ENCODE peak calls at places on chromosomes 6 and 20, in six cellular contexts. One of them, this sample, is unnamed.

GRCh38 chr6:63546236-63546635 is 26.0 kb upstream of the LOC128125822 start:
- DNase-seq in activated CD4-positive, alpha-beta memory T cell treated with anti-CD3 and anti-CD28 coated beads, Interleukin-2, amount 10 ng/mL, durations not matched to agents 7 days and 5 days: no peak
- DNase-seq in GM03348: no peak
- DNase-seq in ureter: no peak
- DNase-seq in GM06990: no peak
- DNase-seq in cardiac fibroblast: no peak
- DNase-seq in this sample: no peak

GRCh38 chr6:41367700-41368099 is 32.3 kb downstream of the NCR2 start:
- DNase-seq in activated CD4-positive, alpha-beta memory T cell treated with anti-CD3 and anti-CD28 coated beads, Interleukin-2, amount 10 ng/mL, durations not matched to agents 7 days and 5 days: no peak
- DNase-seq in cardiac fibroblast: peak
- DNase-seq in ureter: no peak
- DNase-seq in GM03348: peak
- DNase-seq in GM06990: no peak
- DNase-seq in this sample: peak

GRCh38 chr6:159169193-159169555 is at the start of gene FNDC1:
- DNase-seq in activated CD4-positive, alpha-beta memory T cell treated with anti-CD3 and anti-CD28 coated beads, Interleukin-2, amount 10 ng/mL, durations not matched to agents 7 days and 5 days: peak
- DNase-seq in ureter: no peak
- DNase-seq in cardiac fibroblast: no peak
- DNase-seq in GM03348: peak
- DNase-seq in GM06990: peak
- DNase-seq in this sample: peak

GRCh38 chr20:9689041-9689440 is 149.8 kb downstream of the PAK5 start:
- DNase-seq in GM06990: no peak
- DNase-seq in activated CD4-positive, alpha-beta memory T cell treated with anti-CD3 and anti-CD28 coated beads, Interleukin-2, amount 10 ng/mL, durations not matched to agents 7 days and 5 days: no peak
- DNase-seq in cardiac fibroblast: no peak
- DNase-seq in GM03348: no peak
- DNase-seq in ureter: no peak
- DNase-seq in this sample: no peak

GRCh38 chr6:31495580-31495979 is 2.4 kb upstream of the MICB start:
- DNase-seq in GM06990: no peak
- DNase-seq in ureter: no peak
- DNase-seq in cardiac fibroblast: peak
- DNase-seq in activated CD4-positive, alpha-beta memory T cell treated with anti-CD3 and anti-CD28 coated beads, Interleukin-2, amount 10 ng/mL, durations not matched to agents 7 days and 5 days: no peak
- DNase-seq in GM03348: peak
- DNase-seq in this sample: no peak

GRCh38 chr20:17998446-17998845 is 29.6 kb downstream of the MGME1 start:
- DNase-seq in GM03348: no peak
- DNase-seq in activated CD4-positive, alpha-beta memory T cell treated with anti-CD3 and anti-CD28 coated beads, Interleukin-2, amount 10 ng/mL, durations not matched to agents 7 days and 5 days: no peak
- DNase-seq in ureter: no peak
- DNase-seq in cardiac fibroblast: no peak
- DNase-seq in GM06990: no peak
- DNase-seq in this sample: no peak

GRCh38 chr20:14189794-14190402 is 147.5 kb downstream of the FLRT3 start:
- DNase-seq in GM03348: peak
- DNase-seq in GM06990: no peak
- DNase-seq in ureter: no peak
- DNase-seq in activated CD4-positive, alpha-beta memory T cell treated with anti-CD3 and anti-CD28 coated beads, Interleukin-2, amount 10 ng/mL, durations not matched to agents 7 days and 5 days: no peak
- DNase-seq in cardiac fibroblast: peak
- DNase-seq in this sample: no peak

GRCh38 chr6:157976345-157977175 is 5.1 kb upstream of the SYNJ2 start:
- DNase-seq in cardiac fibroblast: no peak
- DNase-seq in ureter: no peak
- DNase-seq in GM06990: no peak
- DNase-seq in activated CD4-positive, alpha-beta memory T cell treated with anti-CD3 and anti-CD28 coated beads, Interleukin-2, amount 10 ng/mL, durations not matched to agents 7 days and 5 days: no peak
- DNase-seq in GM03348: no peak
- DNase-seq in this sample: no peak

GRCh38 chr20:32585011-32585518 is at the start of gene NOL4L:
- DNase-seq in GM06990: peak
- DNase-seq in cardiac fibroblast: no peak
- DNase-seq in GM03348: peak
- DNase-seq in ureter: no peak
- DNase-seq in activated CD4-positive, alpha-beta memory T cell treated with anti-CD3 and anti-CD28 coated beads, Interleukin-2, amount 10 ng/mL, durations not matched to agents 7 days and 5 days: peak
- DNase-seq in this sample: no peak

GRCh38 chr6:96760153-96760687 is 77.1 kb downstream of the GPR63 start:
- DNase-seq in ureter: no peak
- DNase-seq in cardiac fibroblast: no peak
- DNase-seq in GM06990: no peak
- DNase-seq in activated CD4-positive, alpha-beta memory T cell treated with anti-CD3 and anti-CD28 coated beads, Interleukin-2, amount 10 ng/mL, durations not matched to agents 7 days and 5 days: no peak
- DNase-seq in GM03348: no peak
- DNase-seq in this sample: peak

GRCh38 chr20:49288784-49289696 is 11.2 kb upstream of the ZNFX1 start:
- DNase-seq in GM03348: no peak
- DNase-seq in GM06990: no peak
- DNase-seq in ureter: no peak
- DNase-seq in activated CD4-positive, alpha-beta memory T cell treated with anti-CD3 and anti-CD28 coated beads, Interleukin-2, amount 10 ng/mL, durations not matched to agents 7 days and 5 days: no peak
- DNase-seq in cardiac fibroblast: no peak
- DNase-seq in this sample: no peak

GRCh38 chr6:18763086-18763485 is 375.9 kb downstream of the RNF144B start:
- DNase-seq in cardiac fibroblast: no peak
- DNase-seq in GM06990: no peak
- DNase-seq in ureter: no peak
- DNase-seq in GM03348: no peak
- DNase-seq in activated CD4-positive, alpha-beta memory T cell treated with anti-CD3 and anti-CD28 coated beads, Interleukin-2, amount 10 ng/mL, durations not matched to agents 7 days and 5 days: no peak
- DNase-seq in this sample: no peak

GRCh38 chr6:16239090-16239797 is 857 bp downstream of the GMPR start:
- DNase-seq in ureter: peak
- DNase-seq in GM06990: peak
- DNase-seq in cardiac fibroblast: no peak
- DNase-seq in GM03348: peak
- DNase-seq in activated CD4-positive, alpha-beta memory T cell treated with anti-CD3 and anti-CD28 coated beads, Interleukin-2, amount 10 ng/mL, durations not matched to agents 7 days and 5 days: peak
- DNase-seq in this sample: no peak

GRCh38 chr6:27478141-27478705 is 5.3 kb upstream of the ZNF184 start:
- DNase-seq in GM03348: peak
- DNase-seq in ureter: no peak
- DNase-seq in cardiac fibroblast: peak
- DNase-seq in GM06990: no peak
- DNase-seq in activated CD4-positive, alpha-beta memory T cell treated with anti-CD3 and anti-CD28 coated beads, Interleukin-2, amount 10 ng/mL, durations not matched to agents 7 days and 5 days: no peak
- DNase-seq in this sample: no peak

GRCh38 chr6:126748141-126748540 is 370.3 kb upstream of the RSPO3 start:
- DNase-seq in activated CD4-positive, alpha-beta memory T cell treated with anti-CD3 and anti-CD28 coated beads, Interleukin-2, amount 10 ng/mL, durations not matched to agents 7 days and 5 days: no peak
- DNase-seq in ureter: no peak
- DNase-seq in cardiac fibroblast: peak
- DNase-seq in GM06990: no peak
- DNase-seq in GM03348: peak
- DNase-seq in this sample: no peak

GRCh38 chr6:162179196-162179951 is 548.2 kb downstream of the PRKN start:
- DNase-seq in GM03348: no peak
- DNase-seq in GM06990: no peak
- DNase-seq in ureter: no peak
- DNase-seq in cardiac fibroblast: no peak
- DNase-seq in activated CD4-positive, alpha-beta memory T cell treated with anti-CD3 and anti-CD28 coated beads, Interleukin-2, amount 10 ng/mL, durations not matched to agents 7 days and 5 days: no peak
- DNase-seq in this sample: no peak

GRCh38 chr20:63734946-63735858 is 1.3 kb upstream of the LIME1 start:
- DNase-seq in GM03348: no peak
- DNase-seq in activated CD4-positive, alpha-beta memory T cell treated with anti-CD3 and anti-CD28 coated beads, Interleukin-2, amount 10 ng/mL, durations not matched to agents 7 days and 5 days: no peak
- DNase-seq in cardiac fibroblast: no peak
- DNase-seq in ureter: no peak
- DNase-seq in GM06990: no peak
- DNase-seq in this sample: peak

GRCh38 chr20:51366155-51366886 is 176.2 kb downstream of the NFATC2 start:
- DNase-seq in GM06990: no peak
- DNase-seq in ureter: peak
- DNase-seq in activated CD4-positive, alpha-beta memory T cell treated with anti-CD3 and anti-CD28 coated beads, Interleukin-2, amount 10 ng/mL, durations not matched to agents 7 days and 5 days: no peak
- DNase-seq in GM03348: peak
- DNase-seq in cardiac fibroblast: peak
- DNase-seq in this sample: no peak